ENCODE peak calls at places on chromosomes 3 and 15, in four cellular contexts. K is suprapubic skin; A is CD8-positive, alpha-beta T cell; G is pancreas. P is an unnamed sample.

GRCh38 chr3:155321418-155321817 is 27.9 kb upstream of the STRIT1 start:
- DNase-seq in K (no peak), A (no peak), G (no peak), P (no peak)

GRCh38 chr3:33007776-33008175 is 56.3 kb downstream of the CCR4 start:
- DNase-seq in K (no peak), A (no peak), G (no peak), P (no peak)

GRCh38 chr3:150428562-150428961 is 20.5 kb downstream of the TSC22D2 start:
- DNase-seq in K (no peak), A (no peak), G (no peak), P (no peak)

GRCh38 chr3:42743204-42743995 is 29.7 kb downstream of the CCDC13 start:
- DNase-seq in K (no peak), A (no peak), G (no peak), P (no peak)

GRCh38 chr15:49669288-49669687 is 48.4 kb downstream of the DTWD1 start:
- DNase-seq in K (no peak), A (no peak), G (no peak), P (no peak)

GRCh38 chr3:124793054-124793740 is 62.9 kb downstream of the UMPS start:
- DNase-seq in K (no peak), A (no peak), G (no peak), P (no peak)

GRCh38 chr3:126604691-126605090 is 46.0 kb upstream of the C3orf22 start:
- DNase-seq in K (no peak), A (no peak), G (no peak), P (no peak)

GRCh38 chr15:70463453-70463834 is 299.9 kb downstream of the UACA start:
- DNase-seq in K (no peak), A (no peak), G (no peak), P (no peak)

GRCh38 chr15:43436395-43436794 is 56.6 kb downstream of the TP53BP1 start:
- DNase-seq in K (no peak), A (no peak), G (no peak), P (no peak)

GRCh38 chr15:77959094-77959879 is 118.2 kb downstream of the TBC1D2B start:
- DNase-seq in K (peak; percentile 87), A (peak; percentile 60), G (peak; percentile 82), P (peak; percentile 19)

GRCh38 chr3:36832406-36832805 is 68.1 kb upstream of the DCLK3 start:
- DNase-seq in K (no peak), A (no peak), G (no peak), P (no peak)

GRCh38 chr3:171057075-171057474 is 30.6 kb upstream of the SLC2A2 start:
- DNase-seq in K (no peak), A (no peak), G (no peak), P (no peak)

GRCh38 chr3:164377466-164377865 is 700.8 kb downstream of the SI start:
- DNase-seq in K (no peak), A (no peak), G (no peak), P (no peak)

GRCh38 chr3:124632566-124633140 is 97.6 kb upstream of the UMPS start:
- DNase-seq in K (no peak), A (no peak), G (no peak), P (no peak)

GRCh38 chr15:79170256-79170664 is 79.7 kb upstream of the RASGRF1 start:
- DNase-seq in K (peak; percentile 51), A (no peak), G (no peak), P (no peak)

GRCh38 chr15:74053941-74054529 is 28.3 kb downstream of the GOLGA6A start:
- DNase-seq in K (peak; percentile 87), A (peak; percentile 46), G (peak; percentile 71), P (no peak)

GRCh38 chr15:73869216-73869995 is 4.0 kb upstream of the TBC1D21 start:
- DNase-seq in K (peak; percentile 17), A (no peak), G (no peak), P (no peak)

GRCh38 chr3:15541371-15541770 is 19.9 kb upstream of the COLQ start:
- DNase-seq in K (no peak), A (no peak), G (no peak), P (no peak)

GRCh38 chr15:25897658-25898057 is 34.5 kb upstream of the ATP10A start:
- DNase-seq in K (no peak), A (no peak), G (no peak), P (no peak)

DNA sequence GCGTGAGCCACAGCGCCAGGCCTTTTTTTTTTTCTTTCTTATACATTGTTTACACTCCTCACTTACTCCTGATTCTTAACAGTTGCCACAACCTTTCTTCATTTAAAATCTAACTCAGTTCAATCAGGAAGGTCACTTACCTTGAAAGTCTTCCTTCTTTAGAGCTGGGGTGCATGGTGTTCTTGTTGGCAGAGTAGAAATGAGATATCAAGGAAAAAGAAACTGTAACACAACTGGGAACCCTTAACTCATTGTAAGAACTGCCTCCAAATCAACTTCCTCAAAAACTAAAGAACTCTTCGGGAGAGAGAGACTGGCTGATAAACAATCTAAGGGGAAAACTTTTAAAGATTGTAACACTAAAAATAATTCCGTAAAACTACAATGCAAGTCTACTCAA is 1.4 kb upstream of the APPL1 start:
- DNase-seq in K (no peak), A (no peak), G (no peak), P (no peak)
- H3K4me3 ChIP-seq in K (no peak overlapping the region), A (no peak overlapping the region), G (no peak overlapping the region), P (no peak overlapping the region)

GRCh38 chr3:119235151-119235550 is 5.5 kb downstream of the B4GALT4 start:
- DNase-seq in K (no peak), A (no peak), G (no peak), P (no peak)
- TF ChIP-seq CTCF in K (no peak), A (no peak), G (no peak), P (no peak)

DNA sequence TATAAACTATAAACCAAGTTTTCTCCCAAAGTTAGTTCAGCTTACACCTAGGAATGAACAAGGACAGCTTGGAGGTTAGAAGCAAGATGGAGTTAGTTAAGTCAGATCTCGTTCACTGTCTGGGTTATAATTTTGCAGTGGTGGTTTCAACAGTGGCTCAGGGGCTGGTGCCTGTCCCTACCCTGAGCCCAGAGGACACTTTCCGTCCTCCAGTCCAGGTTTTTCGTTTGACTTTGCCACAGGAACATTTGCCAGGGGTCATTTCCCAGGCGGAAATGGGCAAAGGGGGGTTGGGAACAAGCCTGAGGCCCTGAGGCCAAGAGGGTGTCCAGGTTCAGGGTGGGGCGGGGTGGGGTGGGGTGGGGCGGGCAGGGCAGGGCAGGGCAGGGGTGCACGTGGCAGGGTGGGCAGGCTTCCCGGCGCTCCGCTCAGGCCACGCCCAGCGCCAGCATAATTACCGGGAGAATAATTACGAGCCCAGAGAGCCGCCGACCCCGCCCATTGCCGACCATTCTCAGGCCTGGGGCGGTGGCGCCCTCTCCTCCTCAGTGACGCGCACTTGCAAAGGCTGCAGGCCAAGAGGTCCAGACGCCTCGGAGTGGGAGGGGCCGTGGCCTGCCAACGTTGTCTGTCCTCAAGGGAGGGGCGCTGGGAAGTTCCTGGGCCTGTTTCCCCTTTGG is 70.4 kb downstream of the KLF13 start:
- DNase-seq in K (peak; percentile 97), A (no peak), G (peak; percentile 86), P (no peak)
- H3K4me3 ChIP-seq in K (no peak overlapping the region), A (no peak overlapping the region), G (no peak overlapping the region), P (no peak overlapping the region)

GRCh38 chr3:109072208-109072607 is 45.7 kb downstream of the MORC1 start:
- DNase-seq in K (no peak), A (no peak), G (no peak), P (no peak)

GRCh38 chr3:109070232-109070631 is 47.7 kb downstream of the MORC1 start:
- DNase-seq in K (no peak), A (no peak), G (no peak), P (no peak)

GRCh38 chr3:109073116-109073515 is 44.8 kb downstream of the MORC1 start:
- DNase-seq in K (no peak), A (no peak), G (no peak), P (no peak)

GRCh38 chr3:109071349-109072142 is 46.4 kb downstream of the MORC1 start:
- DNase-seq in K (no peak), A (no peak), G (peak; percentile 20), P (no peak)
- TF ChIP-seq CTCF in K (no peak), A (no peak), G (no peak), P (no peak)

GRCh38 chr3:52238193-52238760 is 681 bp downstream of the TWF2 start:
- DNase-seq in K (peak; percentile 58), A (no peak), G (no peak), P (no peak)
- H3K4me3 ChIP-seq in K (peak overlapping the region; percentile 78), A (peak overlapping the region; percentile 79), G (peak overlapping the region; percentile 81), P (peak overlapping the region; percentile 70)

GRCh38 chr15:31489801-31490646 is 163.4 kb downstream of the KLF13 start:
- DNase-seq in K (no peak), A (peak; percentile 26), G (no peak), P (no peak)
- TF ChIP-seq CTCF in K (peak; percentile 88), A (peak; percentile 87), G (peak; percentile 83), P (peak; percentile 85)

GRCh38 chr3:183551930-183552329 is 3.6 kb downstream of the KLHL6 start:
- DNase-seq in K (no peak), A (no peak), G (no peak), P (no peak)
- H3K4me3 ChIP-seq in K (no peak overlapping the region), A (no peak overlapping the region), G (no peak overlapping the region), P (no peak overlapping the region)